ENCODE peak calls at places on chromosomes 5 and 9, in six cellular contexts. D is prostate gland, W is Panc1, M is HCT116, A is transverse colon, Y is endothelial cell of umbilical vein. C is an unnamed sample.
A peak's percentile ranks its signal among the peaks of the same experiment; 100 is the strongest.

GRCh38 chr9:32886021-32886420 is 102.7 kb downstream of the TMEM215 start:
- DNase-seq in D (no peak), W (no peak), M (no peak), A (no peak), Y (no peak), C (no peak)

GRCh38 chr9:26234865-26235264 is 556.6 kb upstream of the TUSC1 start:
- DNase-seq in D (no peak), W (no peak), M (no peak), A (no peak), Y (no peak), C (no peak)

GRCh38 chr5:150138551-150139265 is 16.9 kb downstream of the PDGFRB start:
- DNase-seq in D (peak; percentile 30), W (no peak), M (no peak), A (no peak), Y (peak; percentile 86), C (no peak)

GRCh38 chr9:12958279-12958678 is 183.5 kb downstream of the LURAP1L start:
- DNase-seq in D (no peak), W (no peak), M (no peak), A (no peak), Y (no peak), C (no peak)

GRCh38 chr9:9942764-9943424 is 669.9 kb downstream of the PTPRD start:
- DNase-seq in D (peak; percentile 7), W (peak; percentile 42), M (no peak), A (peak; percentile 50), Y (peak; percentile 87), C (no peak)

GRCh38 chr5:172676914-172677475 is 35.9 kb downstream of the NEURL1B start:
- DNase-seq in D (no peak), W (no peak), M (no peak), A (no peak), Y (no peak), C (no peak)

GRCh38 chr5:136040746-136041415 is 12.1 kb downstream of the TGFBI start:
- DNase-seq in D (no peak), W (no peak), M (no peak), A (peak; percentile 38), Y (no peak), C (no peak)

GRCh38 chr9:70415041-70415440 is 584 bp upstream of the KLF9 start:
- DNase-seq in D (no peak), W (no peak), M (no peak), A (no peak), Y (no peak), C (no peak)

GRCh38 chr9:90344013-90344412 is 298.6 kb downstream of the DIRAS2 start:
- DNase-seq in D (no peak), W (no peak), M (no peak), A (no peak), Y (no peak), C (no peak)

GRCh38 chr9:37486616-37487544 is 1.1 kb downstream of the POLR1E start:
- DNase-seq in D (no peak), W (no peak), M (no peak), A (peak; percentile 31), Y (no peak), C (no peak)

GRCh38 chr9:89923961-89924504 is 319.2 kb downstream of the GADD45G start:
- DNase-seq in D (no peak), W (no peak), M (no peak), A (no peak), Y (no peak), C (no peak)

GRCh38 chr5:61966991-61967390 is 339.0 kb upstream of the KIF2A start:
- DNase-seq in D (no peak), W (no peak), M (no peak), A (no peak), Y (no peak), C (no peak)

GRCh38 chr5:180215738-180216630 is 7.0 kb upstream of the RASGEF1C start:
- DNase-seq in D (no peak), W (no peak), M (no peak), A (no peak), Y (no peak), C (peak; percentile 62)

GRCh38 chr5:155839251-155840037 is 487.5 kb upstream of the SGCD start:
- DNase-seq in D (no peak), W (no peak), M (no peak), A (no peak), Y (no peak), C (no peak)

GRCh38 chr9:6628714-6629113 is 16.8 kb downstream of the GLDC start:
- DNase-seq in D (no peak), W (no peak), M (no peak), A (no peak), Y (no peak), C (no peak)

GRCh38 chr9:112562235-112562958 is 75.8 kb downstream of the KIAA1958 start:
- DNase-seq in D (no peak), W (no peak), M (no peak), A (no peak), Y (no peak), C (no peak)

GRCh38 chr5:1792842-1793266 is 6.8 kb downstream of the MRPL36 start:
- DNase-seq in D (no peak), W (no peak), M (no peak), A (peak; percentile 62), Y (peak; percentile 75), C (no peak)

GRCh38 chr9:124550080-124550479 is 42.9 kb upstream of the NR5A1 start:
- DNase-seq in D (no peak), W (no peak), M (no peak), A (no peak), Y (no peak), C (no peak)

DNA sequence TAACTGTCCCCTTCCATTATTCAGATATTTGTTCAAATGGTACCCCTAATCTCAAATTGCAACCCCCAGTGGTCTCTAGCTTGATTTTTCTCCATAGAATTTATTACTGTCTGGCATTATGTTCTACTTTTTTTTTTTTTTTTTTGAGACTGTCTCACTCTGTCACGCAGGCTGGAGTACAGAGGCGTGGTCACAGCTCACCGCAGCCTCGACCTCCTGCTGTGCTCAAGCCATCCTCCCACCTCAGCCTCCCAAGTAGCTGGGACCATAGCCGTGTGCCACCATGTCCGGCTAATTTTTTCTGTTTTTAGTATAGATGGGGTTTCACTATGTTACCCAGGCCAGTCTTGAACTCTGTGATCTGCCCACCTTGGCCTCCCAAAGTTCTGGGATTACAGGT is 2.0 kb upstream of the REEP5 start:
- DNase-seq in D (no peak), W (no peak), M (no peak), A (no peak), Y (no peak), C (no peak)
- H3K27ac ChIP-seq in D (no peak overlapping the region), W (peak overlapping the region; percentile 81), M (no peak overlapping the region), A (no peak overlapping the region), Y (no peak overlapping the region), C (peak overlapping the region; percentile 96)

DNA sequence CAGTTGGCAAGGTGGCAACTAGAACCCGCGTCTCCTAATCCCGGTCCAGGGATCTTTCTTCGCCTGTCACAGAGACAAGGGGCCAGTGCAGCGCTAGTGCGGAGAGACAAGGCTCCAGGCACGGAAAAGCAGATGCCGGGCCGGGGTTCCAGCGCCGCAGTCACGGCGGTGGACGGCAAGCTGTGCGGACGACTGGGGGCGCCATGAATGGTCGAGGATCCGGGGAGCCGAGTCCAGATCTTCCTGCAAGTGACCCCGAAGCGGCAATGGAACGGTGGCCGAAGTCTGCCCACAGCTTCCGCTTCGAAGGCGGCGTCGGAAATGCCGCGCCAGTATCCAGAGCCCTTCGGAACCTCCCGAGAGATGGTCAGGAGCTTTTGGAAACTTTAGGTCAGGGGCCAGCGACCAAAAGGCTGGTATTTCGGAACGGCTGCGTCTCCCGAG is 625 bp upstream of the FAF2 start:
- DNase-seq in D (peak; percentile 10), W (no peak), M (no peak), A (no peak), Y (no peak), C (no peak)
- TF ChIP-seq POLR2AphosphoS5 in D (no peak), W (no peak), M (no peak), A (no peak), Y (no peak), C (no peak)

GRCh38 chr5:35919191-35919590 is 19.2 kb downstream of the CAPSL start:
- DNase-seq in D (no peak), W (no peak), M (no peak), A (no peak), Y (no peak), C (no peak)
- H3K4me1 ChIP-seq in D (no peaks in the 10 kb centered on the region), W (no peaks in the 10 kb centered on the region), M (no peaks in the 10 kb centered on the region), A (no peaks in the 10 kb centered on the region), Y (no peaks in the 10 kb centered on the region), C (no peaks in the 10 kb centered on the region)

GRCh38 chr9:127935765-127936221 is 1.9 kb downstream of the DPM2 start:
- DNase-seq in D (no peak), W (no peak), M (no peak), A (no peak), Y (no peak), C (no peak)
- H3K27ac ChIP-seq in D (no peak overlapping the region), W (peak overlapping the region; percentile 93), M (peak overlapping the region; percentile 44), A (no peak overlapping the region), Y (no peak overlapping the region), C (no peak overlapping the region)

GRCh38 chr9:98168952-98169488 is 23.4 kb downstream of the CORO2A start:
- DNase-seq in D (no peak), W (no peak), M (no peak), A (peak; percentile 63), Y (no peak), C (peak; percentile 88)
- TF ChIP-seq POLR2AphosphoS5 in D (no peak), W (no peak), M (no peak), A (no peak), Y (no peak), C (no peak)

GRCh38 chr9:135986605-135987004 is 25.4 kb upstream of the UBAC1 start:
- DNase-seq in D (no peak), W (no peak), M (no peak), A (no peak), Y (no peak), C (no peak)
- H3K4me1 ChIP-seq in D (peaks cover 8% of the 10 kb centered on the region), W (peaks cover 16% of the 10 kb centered on the region), M (peaks cover 10% of the 10 kb centered on the region), A (peaks cover 5% of the 10 kb centered on the region), Y (peaks cover 5% of the 10 kb centered on the region), C (peaks cover 26% of the 10 kb centered on the region)

GRCh38 chr5:41621420-41621819 is 111.0 kb upstream of the PLCXD3 start:
- DNase-seq in D (no peak), W (no peak), M (no peak), A (no peak), Y (no peak), C (no peak)

GRCh38 chr5:41629897-41630296 is 119.5 kb upstream of the PLCXD3 start:
- DNase-seq in D (no peak), W (no peak), M (no peak), A (no peak), Y (no peak), C (no peak)

DNA sequence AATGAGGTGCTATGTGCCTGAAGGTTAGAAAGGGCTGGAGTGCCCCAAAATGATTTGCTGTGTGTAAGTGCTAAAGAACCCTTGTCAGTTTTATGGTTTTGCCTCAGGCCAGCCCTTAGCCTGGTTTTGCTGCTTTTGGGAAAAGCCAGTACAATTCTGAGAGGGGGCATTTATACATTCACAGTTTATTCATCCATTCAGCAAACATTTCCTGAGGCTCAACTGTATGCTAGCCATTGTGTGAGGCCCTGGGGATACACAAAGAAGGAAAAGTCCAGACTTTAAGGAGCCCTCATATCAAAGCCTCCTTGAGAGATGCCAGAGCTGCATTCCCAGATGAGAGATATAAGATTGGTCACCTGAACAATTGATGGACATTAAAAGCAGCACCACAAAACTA is 115.2 kb upstream of the PLCXD3 start:
- DNase-seq in D (no peak), W (no peak), M (no peak), A (no peak), Y (no peak), C (no peak)
- H3K27ac ChIP-seq in D (no peak overlapping the region), W (no peak overlapping the region), M (no peak overlapping the region), A (no peak overlapping the region), Y (no peak overlapping the region), C (no peak overlapping the region)

C was measured in upper lobe of left lung.